ENCODE peak calls at places on chromosomes 3 and 15, in four cellular contexts. S is GM12865; T is A549; N is stimulated activated CD4-positive, alpha-beta T cell treated with anti-CD3 and anti-CD28 coated beads, Interleukin-1b, Interleukin-23, amount 100 ng/mL, for 48 hours. G is an unnamed sample.

GRCh38 chr15:89496155-89497098 is at the start of gene RHCG:
- DNase-seq in S (peak), T (peak), N (peak), G (peak)

GRCh38 chr15:64699767-64700388 is 75.5 kb downstream of the RBPMS2 start:
- DNase-seq in S (no peak), T (no peak), N (no peak), G (no peak)

GRCh38 chr3:114299421-114299820 is 5.6 kb downstream of the TIGIT start:
- DNase-seq in S (peak), T (peak), N (no peak), G (peak)

GRCh38 chr3:168161696-168162095 is 66.0 kb upstream of the GOLIM4 start:
- DNase-seq in S (no peak), T (no peak), N (no peak), G (no peak)

GRCh38 chr3:172885704-172886103 is 135.2 kb downstream of the ECT2 start:
- DNase-seq in S (no peak), T (no peak), N (no peak), G (no peak)

GRCh38 chr3:119428538-119428937 is 34.9 kb downstream of the TMEM39A start:
- DNase-seq in S (peak), T (peak), N (no peak), G (no peak)

GRCh38 chr3:61947456-61947855 is 386.1 kb downstream of the PTPRG start:
- DNase-seq in S (no peak), T (no peak), N (no peak), G (no peak)

GRCh38 chr3:69425249-69425648 is 39.4 kb upstream of the FRMD4B start:
- DNase-seq in S (peak), T (peak), N (no peak), G (no peak)

GRCh38 chr3:197490098-197490497 is 65.7 kb downstream of the BDH1 start:
- DNase-seq in S (no peak), T (peak), N (no peak), G (no peak)

GRCh38 chr3:50388021-50388719 is 28.8 kb upstream of the TMEM115 start:
- DNase-seq in S (peak), T (no peak), N (no peak), G (no peak)

GRCh38 chr15:28122038-28122949 is 23.2 kb upstream of the OCA2 start:
- DNase-seq in S (no peak), T (no peak), N (no peak), G (no peak)

GRCh38 chr3:71264840-71265239 is 318.7 kb downstream of the FOXP1 start:
- DNase-seq in S (no peak), T (no peak), N (no peak), G (no peak)

GRCh38 chr3:140822381-140823047 is 119.1 kb upstream of the SLC25A36 start:
- DNase-seq in S (no peak), T (no peak), N (no peak), G (no peak)

GRCh38 chr3:166123576-166123975 is 286.4 kb upstream of the BCHE start:
- DNase-seq in S (no peak), T (no peak), N (no peak), G (no peak)

GRCh38 chr15:31857194-31857593 is 173.1 kb upstream of the CHRNA7 start:
- DNase-seq in S (no peak), T (no peak), N (no peak), G (no peak)

GRCh38 chr3:10845839-10846656 is 30.0 kb downstream of the SLC6A11 start:
- DNase-seq in S (peak), T (no peak), N (peak), G (no peak)

GRCh38 chr15:81326466-81327212 is 2.7 kb upstream of the STARD5 start:
- DNase-seq in S (no peak), T (no peak), N (no peak), G (no peak)

GRCh38 chr3:128374746-128375445 is 91.8 kb downstream of the DNAJB8 start:
- DNase-seq in S (peak), T (no peak), N (no peak), G (no peak)

GRCh38 chr3:175255698-175256097 is 396.6 kb downstream of the NAALADL2 start:
- DNase-seq in S (no peak), T (peak), N (no peak), G (no peak)

GRCh38 chr15:62209821-62210220 is 44.7 kb upstream of the C2CD4B start:
- DNase-seq in S (no peak), T (no peak), N (no peak), G (no peak)

GRCh38 chr3:115704661-115705338 is 81.5 kb downstream of the GAP43 start:
- DNase-seq in S (no peak), T (no peak), N (no peak), G (no peak)

GRCh38 chr3:150589759-150590158 is 13.4 kb upstream of the SELENOT start:
- DNase-seq in S (no peak), T (no peak), N (no peak), G (no peak)

GRCh38 chr3:13138566-13139145 is 65.4 kb upstream of the IQSEC1 start:
- DNase-seq in S (no peak), T (no peak), N (no peak), G (no peak)

GRCh38 chr15:78073026-78073425 is 4.5 kb downstream of the TBC1D2B start:
- DNase-seq in S (no peak), T (no peak), N (no peak), G (no peak)

G was measured in activated effector memory CD4-positive, alpha-beta T cell treated with anti-CD3 and anti-CD28 coated beads, Interleukin-2, amount 50 U/mL, for 16 hours.